ENCODE peak calls at places on chromosomes 3 and 15, in ten cellular contexts. E is Caki2, O is bronchial epithelial cell, A is mucosa of descending colon, J is HT1080, W is hippocampal formation, I is left ventricle myocardium superior, M is GM13977, G is T-cell, F is NCI-H1105. Q is an unnamed sample.

GRCh38 chr3:154981201-154981600 is 98.9 kb upstream of the MME start:
- DNase-seq in J (no peak), A (no peak), I (no peak), G (no peak), O (peak), F (no peak), W (no peak), E (no peak), M (no peak), Q (no peak)

GRCh38 chr3:27219127-27219860 is 149.9 kb downstream of the NEK10 start:
- DNase-seq in W (no peak), G (no peak), F (no peak), O (peak), I (no peak), J (no peak), E (no peak), M (no peak), A (no peak), Q (peak)

GRCh38 chr3:143775401-143775970 is 72.8 kb downstream of the SLC9A9 start:
- DNase-seq in O (peak), J (peak), E (peak), G (no peak), A (no peak), I (no peak), W (no peak), M (peak), F (peak), Q (peak)

GRCh38 chr3:5186089-5186853 is 1.2 kb upstream of the EDEM1 start:
- DNase-seq in E (no peak), F (no peak), W (no peak), A (no peak), M (peak), O (no peak), I (no peak), J (no peak), G (no peak), Q (no peak)

GRCh38 chr15:94972314-94972713 is 741.0 kb downstream of the MCTP2 start:
- DNase-seq in M (no peak), F (no peak), J (peak), A (no peak), W (no peak), E (peak), G (no peak), O (peak), I (no peak), Q (no peak)

GRCh38 chr15:31486506-31486905 is 159.9 kb downstream of the KLF13 start:
- DNase-seq in G (no peak), F (no peak), O (no peak), J (no peak), W (no peak), I (no peak), M (no peak), E (no peak), A (peak), Q (no peak)

GRCh38 chr3:110933786-110934415 is 137.7 kb upstream of the NECTIN3 start:
- DNase-seq in E (no peak), M (no peak), W (no peak), J (no peak), F (no peak), A (no peak), I (no peak), G (no peak), O (peak), Q (no peak)

GRCh38 chr3:111073186-111073585 is 1.6 kb downstream of the NECTIN3 start:
- DNase-seq in M (no peak), J (peak), O (peak), W (no peak), I (no peak), G (no peak), F (no peak), E (peak), A (no peak), Q (peak)

GRCh38 chr3:10447527-10448260 is 57.7 kb downstream of the ATP2B2 start:
- DNase-seq in E (no peak), F (no peak), M (no peak), J (no peak), G (no peak), O (no peak), A (no peak), I (no peak), W (peak), Q (no peak)

GRCh38 chr3:107813066-107813465 is 277.8 kb downstream of the CD47 start:
- DNase-seq in M (no peak), G (no peak), A (no peak), I (no peak), E (no peak), J (no peak), O (no peak), F (no peak), W (no peak), Q (no peak)

GRCh38 chr3:52614689-52615088 is 71.0 kb downstream of the PBRM1 start:
- DNase-seq in O (no peak), F (no peak), J (peak), W (no peak), I (no peak), G (no peak), M (no peak), A (no peak), E (no peak), Q (peak)

GRCh38 chr3:172836390-172836997 is 86.0 kb downstream of the ECT2 start:
- DNase-seq in A (no peak), W (peak), E (peak), M (peak), F (peak), I (no peak), G (no peak), J (peak), O (peak), Q (peak)

GRCh38 chr15:40511472-40512133 is 40.8 kb downstream of the CHST14 start:
- DNase-seq in I (peak), G (no peak), J (no peak), O (peak), E (peak), A (peak), W (peak), F (no peak), M (peak), Q (peak)

GRCh38 chr3:126654571-126655393 is at the start of gene TXNRD3:
- DNase-seq in O (peak), G (peak), J (peak), F (peak), W (peak), E (peak), A (peak), I (peak), M (peak), Q (peak)

GRCh38 chr3:57026918-57027317 is 33.5 kb upstream of the SPATA12 start:
- DNase-seq in A (no peak), E (peak), F (no peak), J (peak), G (no peak), O (no peak), M (no peak), W (no peak), I (no peak), Q (peak)

GRCh38 chr3:131540143-131540542 is 37.4 kb upstream of the MRPL3 start:
- DNase-seq in A (no peak), O (no peak), M (no peak), W (no peak), I (no peak), E (peak), G (no peak), F (no peak), J (no peak), Q (no peak)

GRCh38 chr3:141114816-141115458 is 63.8 kb downstream of the SPSB4 start:
- DNase-seq in W (no peak), G (no peak), O (no peak), J (no peak), E (no peak), F (no peak), M (no peak), A (no peak), I (no peak), Q (no peak)

GRCh38 chr3:175956964-175957363 is 1097.8 kb downstream of the NAALADL2 start:
- DNase-seq in I (no peak), G (no peak), F (no peak), O (peak), A (no peak), E (no peak), J (peak), W (no peak), M (no peak), Q (no peak)

GRCh38 chr3:182364323-182364722 is 429.0 kb upstream of the ATP11B start:
- DNase-seq in W (no peak), E (no peak), F (no peak), G (no peak), M (no peak), O (no peak), A (no peak), J (peak), I (no peak), Q (peak)

GRCh38 chr3:119015942-119016341 is 18.7 kb downstream of the IGSF11 start:
- DNase-seq in M (no peak), G (no peak), F (no peak), I (no peak), E (no peak), J (no peak), O (no peak), W (no peak), A (no peak), Q (no peak)

GRCh38 chr3:194134231-194134756 is 1.7 kb upstream of the HES1 start:
- DNase-seq in E (no peak), F (peak), M (peak), J (no peak), A (no peak), I (peak), O (no peak), G (no peak), W (peak), Q (peak)

GRCh38 chr15:36161781-36162212 is 417.6 kb upstream of the CDIN1 start:
- DNase-seq in W (no peak), F (no peak), I (peak), O (peak), J (no peak), G (no peak), E (no peak), M (no peak), A (no peak), Q (peak)

GRCh38 chr15:45635191-45635638 is 386 bp downstream of the SQOR start:
- DNase-seq in M (peak), G (peak), F (no peak), I (peak), O (no peak), W (peak), A (peak), E (no peak), J (no peak), Q (peak)

GRCh38 chr3:78918361-78919020 is 849.3 kb downstream of the ROBO1 start:
- DNase-seq in G (no peak), F (no peak), E (no peak), I (no peak), J (no peak), M (peak), A (no peak), W (no peak), O (peak), Q (peak)

GRCh38 chr3:109687626-109688025 is 350.3 kb upstream of the DPPA4 start:
- DNase-seq in A (no peak), I (no peak), J (no peak), F (no peak), O (no peak), E (no peak), W (no peak), G (no peak), M (no peak), Q (no peak)

GRCh38 chr3:133986302-133986701 is 43.4 kb downstream of the SLCO2A1 start:
- DNase-seq in E (no peak), W (no peak), I (no peak), F (no peak), J (no peak), A (no peak), O (no peak), M (no peak), G (no peak), Q (no peak)

GRCh38 chr3:147930417-147930816 is 521.3 kb downstream of the ZIC1 start:
- DNase-seq in A (no peak), F (no peak), I (no peak), J (peak), W (no peak), O (peak), M (no peak), G (no peak), E (no peak), Q (peak)

GRCh38 chr3:168459229-168459784 is 363.6 kb upstream of the GOLIM4 start:
- DNase-seq in E (no peak), J (no peak), G (no peak), I (no peak), W (no peak), O (no peak), F (no peak), M (no peak), A (no peak), Q (peak)

GRCh38 chr3:52124126-52124525 is 30.1 kb downstream of the POC1A start:
- DNase-seq in A (no peak), J (no peak), M (no peak), O (no peak), W (no peak), G (no peak), E (no peak), I (no peak), F (no peak), Q (no peak)

GRCh38 chr3:141457624-141458236 is 29.1 kb upstream of the RASA2 start:
- DNase-seq in J (peak), I (no peak), W (no peak), E (no peak), G (no peak), A (no peak), F (no peak), M (no peak), O (peak), Q (no peak)

GRCh38 chr15:66931768-66932633 is 133.4 kb upstream of the SMAD3 start:
- DNase-seq in J (peak), G (no peak), O (peak), A (peak), W (no peak), M (no peak), I (no peak), E (peak), F (no peak), Q (peak)

GRCh38 chr3:373193-373784 is 176.7 kb downstream of the CHL1 start:
- DNase-seq in G (no peak), W (no peak), J (no peak), A (no peak), F (no peak), E (no peak), M (no peak), I (no peak), O (no peak), Q (no peak)

GRCh38 chr15:77634266-77634962 is 1.7 kb upstream of the LINGO1 start:
- DNase-seq in E (no peak), F (no peak), I (peak), O (peak), W (peak), A (peak), M (peak), J (peak), G (peak), Q (peak)